ENCODE peak calls at places on chromosomes 1 and 21, in six cellular contexts. B is lung, H is cardiac fibroblast, X is epithelial cell of esophagus, V is skeletal muscle cell, N is BE2C. Z is an unnamed sample.
A peak's percentile ranks its signal among the peaks of the same experiment; 100 is the strongest.

GRCh38 chr1:226649780-226650179 is 89.3 kb downstream of the ITPKB start:
- DNase-seq in N (no peak), X (peak; percentile 16), H (peak; percentile 38), B (no peak), V (no peak), Z (peak; percentile 63)

GRCh38 chr1:179127163-179127895 is 45.5 kb downstream of the TOR3A start:
- DNase-seq in H (peak; percentile 55), X (no peak), V (no peak), B (no peak), N (no peak), Z (no peak)

GRCh38 chr1:20893931-20894330 is 106.8 kb upstream of the HP1BP3 start:
- DNase-seq in H (peak; percentile 42), B (no peak), V (no peak), X (peak; percentile 42), N (no peak), Z (no peak)

GRCh38 chr1:201546093-201546492 is 7.2 kb downstream of the NAV1 start:
- DNase-seq in V (no peak), B (no peak), H (no peak), N (peak; percentile 59), X (no peak), Z (no peak)

GRCh38 chr1:236952279-236953003 is 51.8 kb downstream of the MT1HL1 start:
- DNase-seq in V (no peak), X (no peak), B (no peak), H (no peak), N (no peak), Z (no peak)

GRCh38 chr1:245860681-245861552 is 646.2 kb downstream of the SMYD3 start:
- DNase-seq in X (peak; percentile 49), H (peak; percentile 90), V (peak; percentile 95), N (no peak), B (no peak), Z (no peak)

GRCh38 chr1:80054129-80054528 is 1047.6 kb upstream of the ADGRL4 start:
- DNase-seq in V (peak; percentile 79), X (peak; percentile 98), B (peak; percentile 35), H (peak; percentile 89), N (no peak), Z (peak; percentile 36)

GRCh38 chr1:95282496-95282850 is 48.5 kb downstream of the RWDD3 start:
- DNase-seq in X (no peak), V (no peak), H (no peak), B (no peak), N (no peak), Z (no peak)

GRCh38 chr1:100354971-100355394 is 2.7 kb downstream of the CDC14A start:
- DNase-seq in X (peak; percentile 81), B (peak; percentile 35), V (no peak), H (peak; percentile 28), N (no peak), Z (peak; percentile 63)

GRCh38 chr1:162175393-162175792 is 105.9 kb downstream of the NOS1AP start:
- DNase-seq in V (no peak), H (no peak), B (no peak), N (no peak), X (no peak), Z (no peak)

GRCh38 chr1:62185677-62186076 is 9.0 kb upstream of the L1TD1 start:
- DNase-seq in N (no peak), H (no peak), B (no peak), X (no peak), V (no peak), Z (no peak)

GRCh38 chr1:109354940-109355339 is 42.8 kb downstream of the SORT1 start:
- DNase-seq in B (no peak), V (no peak), H (no peak), X (no peak), N (no peak), Z (no peak)

GRCh38 chr21:45871616-45872236 is 109.8 kb upstream of the COL6A1 start:
- DNase-seq in B (no peak), N (no peak), X (no peak), V (no peak), H (no peak), Z (no peak)

GRCh38 chr1:164801246-164801731 is 242.3 kb downstream of the PBX1 start:
- DNase-seq in X (no peak), H (no peak), N (no peak), B (no peak), V (no peak), Z (no peak)

GRCh38 chr1:203512830-203513578 is 19.1 kb downstream of the OPTC start:
- DNase-seq in N (no peak), X (peak; percentile 93), H (peak; percentile 96), V (peak; percentile 80), B (peak; percentile 45), Z (no peak)

GRCh38 chr1:111911036-111911435 is 78.4 kb downstream of the KCND3 start:
- DNase-seq in X (no peak), H (no peak), N (no peak), B (no peak), V (no peak), Z (no peak)

GRCh38 chr1:244751271-244751895 is 84.1 kb upstream of the COX20 start:
- DNase-seq in X (no peak), B (no peak), H (no peak), N (no peak), V (no peak), Z (no peak)

GRCh38 chr1:43705334-43705733 is 2.0 kb upstream of the ST3GAL3 start:
- DNase-seq in B (no peak), N (no peak), X (no peak), V (no peak), H (no peak), Z (no peak)

GRCh38 chr1:182588460-182589396 is at the start of gene RNASEL:
- DNase-seq in H (peak; percentile 78), B (peak; percentile 78), V (no peak), N (no peak), X (peak; percentile 79), Z (peak; percentile 45)

GRCh38 chr1:182587666-182588438 is 1.2 kb downstream of the RNASEL start:
- DNase-seq in V (no peak), N (no peak), B (no peak), H (no peak), X (no peak), Z (no peak)

GRCh38 chr1:182587087-182587486 is 2.0 kb downstream of the RNASEL start:
- DNase-seq in H (no peak), N (no peak), V (no peak), B (no peak), X (no peak), Z (no peak)

GRCh38 chr1:182586380-182586779 is 2.7 kb downstream of the RNASEL start:
- DNase-seq in X (no peak), V (no peak), B (no peak), H (no peak), N (no peak), Z (no peak)

GRCh38 chr1:182584746-182585145 is 4.3 kb downstream of the RNASEL start:
- DNase-seq in N (no peak), V (no peak), H (no peak), B (no peak), X (no peak), Z (no peak)
- H3K4me3 ChIP-seq in N (no peak overlapping the region), V (no peak overlapping the region), H (no peak overlapping the region), B (no peak overlapping the region), X (no peak overlapping the region), Z (peak overlapping the region; percentile 26)

DNA sequence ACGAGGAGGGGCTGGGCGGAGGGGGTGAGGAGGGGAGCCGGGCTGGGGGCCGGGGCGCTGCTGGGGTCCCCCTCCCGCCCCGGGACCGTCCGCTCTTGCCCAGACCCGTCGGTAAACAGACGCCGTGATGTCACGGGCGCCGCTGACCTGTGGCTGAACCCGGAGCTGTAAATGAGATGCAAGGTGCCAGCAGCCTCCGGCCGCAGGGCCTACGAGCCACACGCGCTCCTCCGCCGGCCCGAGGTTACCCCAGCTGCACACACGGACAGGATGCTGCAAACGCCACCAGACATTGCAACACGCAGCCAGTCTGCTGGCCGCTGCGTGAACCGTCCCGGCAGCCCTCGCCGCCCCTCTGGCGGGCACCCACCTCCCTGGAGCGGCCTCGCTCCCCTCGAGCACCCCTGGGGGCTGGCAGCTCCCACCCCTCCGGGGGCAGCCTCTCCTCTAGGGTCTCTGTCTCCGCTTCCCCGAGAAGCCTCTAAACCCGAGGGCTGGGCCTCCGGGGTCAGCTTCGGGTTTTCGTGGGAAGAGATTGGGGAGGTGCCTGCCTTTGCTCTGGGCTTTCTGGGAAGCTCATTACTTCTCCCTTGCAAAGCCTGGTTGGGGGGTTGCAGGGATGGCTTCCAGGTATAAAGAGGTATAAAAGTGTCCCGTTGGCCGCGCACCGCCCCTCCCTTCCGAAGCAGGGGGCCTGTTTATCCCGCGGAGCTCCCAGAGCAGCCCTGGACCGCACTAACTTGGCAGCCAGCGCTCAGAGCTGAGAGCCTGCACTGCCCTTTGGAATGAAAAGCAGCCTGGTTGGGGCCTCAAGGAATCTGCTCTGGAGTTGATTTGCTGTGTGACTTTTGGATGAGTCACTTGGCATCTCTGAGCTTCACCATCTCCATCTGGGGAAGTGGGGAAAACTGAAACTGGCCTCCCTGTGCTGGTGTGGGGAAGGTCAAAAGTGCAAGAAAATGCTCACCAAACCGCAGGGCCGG is 21.9 kb downstream of the DHRS3 start:
- DNase-seq in N (peak; percentile 48), X (peak; percentile 57), H (peak; percentile 97), V (peak; percentile 76), B (peak; percentile 80), Z (no peak)
- H3K4me3 ChIP-seq in N (peak overlapping the region; percentile 44), X (no peak overlapping the region), H (peak overlapping the region; percentile 39), V (peak overlapping the region; percentile 33), B (no peak overlapping the region), Z (no peak overlapping the region)

GRCh38 chr1:225424562-225425210 is 3.2 kb downstream of the LBR start:
- DNase-seq in B (no peak), N (no peak), H (peak; percentile 48), X (peak; percentile 19), V (no peak), Z (no peak)
- H3K4me3 ChIP-seq in B (no peak overlapping the region), N (peak overlapping the region; percentile 96), H (no peak overlapping the region), X (no peak overlapping the region), V (no peak overlapping the region), Z (peak overlapping the region; percentile 88)

DNA sequence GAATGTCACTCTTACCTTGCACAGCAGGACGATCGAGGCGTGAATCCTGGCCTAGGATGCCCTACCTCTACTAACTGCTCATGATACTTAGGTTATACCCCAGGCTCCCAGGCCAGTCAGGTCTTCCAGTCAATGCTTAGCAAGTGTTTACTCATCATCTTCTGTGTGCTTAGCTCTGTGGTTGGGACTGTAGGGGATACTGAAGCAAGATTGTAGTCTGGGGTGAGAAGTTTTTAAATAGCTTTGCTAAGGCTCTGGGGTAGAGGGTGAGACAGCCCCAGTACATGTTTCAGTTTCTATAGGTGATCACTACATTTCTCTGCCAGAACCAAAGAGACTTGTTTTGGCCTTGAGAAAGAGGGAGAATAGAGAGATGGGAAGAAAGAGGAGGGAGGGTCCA is 250.8 kb upstream of the KIAA0040 start:
- DNase-seq in V (no peak), X (no peak), B (no peak), H (no peak), N (no peak), Z (no peak)
- H3K4me3 ChIP-seq in V (no peak overlapping the region), X (no peak overlapping the region), B (no peak overlapping the region), H (no peak overlapping the region), N (no peak overlapping the region), Z (no peak overlapping the region)

DNA sequence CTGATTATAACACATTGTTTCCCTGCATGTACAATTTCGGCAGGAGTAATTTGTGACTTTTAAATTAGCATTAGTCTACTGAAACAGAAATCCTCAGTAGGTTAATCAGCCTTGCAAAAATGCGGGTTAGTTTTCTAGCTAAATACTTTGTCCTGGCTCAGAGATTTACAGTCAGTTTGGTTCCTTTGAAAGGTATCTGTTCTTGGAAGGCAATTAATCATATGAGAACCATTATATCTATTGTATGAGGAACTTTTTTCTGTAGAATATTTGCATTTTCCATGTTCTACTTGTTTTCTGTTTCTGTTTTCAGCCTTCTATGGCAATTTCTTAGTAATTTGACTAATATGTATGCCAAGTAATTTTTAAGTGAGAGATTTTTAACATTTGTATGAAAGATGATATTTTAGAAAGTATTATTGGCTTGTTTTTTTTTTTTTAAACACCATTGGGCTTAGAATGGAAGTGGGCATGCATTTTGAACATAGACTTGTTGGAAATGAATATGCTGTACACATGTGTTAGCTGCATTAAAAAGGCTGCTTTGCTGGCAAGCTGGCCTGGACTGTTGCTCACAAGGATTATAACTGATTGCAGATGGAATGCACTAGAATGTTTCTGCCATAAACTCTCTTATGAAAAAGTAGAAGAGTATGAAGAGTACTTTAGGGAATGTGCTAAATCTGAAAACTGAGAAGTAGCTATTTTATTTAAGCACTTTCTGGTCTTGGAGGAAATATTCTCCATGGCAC is 26.2 kb downstream of the KIF1B start:
- DNase-seq in V (no peak), X (no peak), N (no peak), H (no peak), B (no peak), Z (no peak)
- H3K4me3 ChIP-seq in V (no peak overlapping the region), X (no peak overlapping the region), N (no peak overlapping the region), H (no peak overlapping the region), B (no peak overlapping the region), Z (no peak overlapping the region)